ENCODE peak calls at places on chromosome 4, in six cellular contexts. Z, B, U, X, E and M are unnamed samples.

GRCh38 chr4:1365271-1366178 is 18.5 kb downstream of the UVSSA start:
- DNase-seq in Z (no peak), B (no peak), U (peak; percentile 54), X (no peak), E (no peak), M (peak; percentile 55)

GRCh38 chr4:145732416-145732815 is 52.5 kb downstream of the C4orf51 start:
- DNase-seq in Z (no peak), B (no peak), U (peak; percentile 34), X (no peak), E (no peak), M (no peak)

GRCh38 chr4:154982187-154983047 is 201.3 kb downstream of the RBM46 start:
- DNase-seq in Z (peak; percentile 15), B (peak; percentile 42), U (peak; percentile 87), X (peak; percentile 38), E (peak; percentile 32), M (peak; percentile 78)

GRCh38 chr4:42554072-42554471 is 102.8 kb downstream of the ATP8A1 start:
- DNase-seq in Z (no peak), B (no peak), U (no peak), X (no peak), E (no peak), M (no peak)

GRCh38 chr4:140901736-140902336 is 145.7 kb upstream of the TBC1D9 start:
- DNase-seq in Z (no peak), B (no peak), U (no peak), X (no peak), E (no peak), M (no peak)

GRCh38 chr4:5718411-5718810 is 7.4 kb downstream of the EVC start:
- DNase-seq in Z (no peak), B (no peak), U (no peak), X (no peak), E (no peak), M (no peak)

GRCh38 chr4:48331577-48332340 is 9.6 kb upstream of the SLAIN2 start:
- DNase-seq in Z (no peak), B (no peak), U (no peak), X (no peak), E (no peak), M (no peak)

GRCh38 chr4:107548211-107548905 is 171.7 kb downstream of the PAPSS1 start:
- DNase-seq in Z (no peak), B (peak; percentile 6), U (peak; percentile 51), X (no peak), E (no peak), M (no peak)

GRCh38 chr4:184163813-184164212 is 53.9 kb downstream of the ENPP6 start:
- DNase-seq in Z (no peak), B (peak; percentile 49), U (peak; percentile 88), X (no peak), E (peak; percentile 26), M (peak; percentile 81)

GRCh38 chr4:98928131-98928504 is 815 bp downstream of the EIF4E start:
- DNase-seq in Z (no peak), B (peak; percentile 93), U (peak; percentile 94), X (peak; percentile 66), E (peak; percentile 76), M (peak; percentile 75)

GRCh38 chr4:121164291-121164690 is at the start of gene TNIP3:
- DNase-seq in Z (no peak), B (no peak), U (no peak), X (no peak), E (no peak), M (no peak)

GRCh38 chr4:115090483-115091075 is 22.8 kb downstream of the NDST4 start:
- DNase-seq in Z (no peak), B (peak; percentile 9), U (peak; percentile 82), X (no peak), E (peak; percentile 24), M (no peak)

GRCh38 chr4:149605601-149606378 is 209.9 kb downstream of the IQCM start:
- DNase-seq in Z (no peak), B (no peak), U (peak; percentile 12), X (no peak), E (no peak), M (peak; percentile 12)

GRCh38 chr4:64713256-64713840 is 304.1 kb upstream of the TECRL start:
- DNase-seq in Z (no peak), B (peak; percentile 5), U (peak; percentile 78), X (no peak), E (peak; percentile 38), M (no peak)

GRCh38 chr4:123843137-123843536 is 446.5 kb downstream of the SPRY1 start:
- DNase-seq in Z (no peak), B (no peak), U (no peak), X (no peak), E (no peak), M (no peak)

GRCh38 chr4:82462415-82462831 is 32.0 kb downstream of the ENOPH1 start:
- DNase-seq in Z (peak; percentile 54), B (peak; percentile 91), U (peak; percentile 92), X (peak; percentile 64), E (peak; percentile 73), M (peak; percentile 93)
- TF ChIP-seq CREB1 in Z (no peak), B (no peak), U (no peak), X (no peak), E (no peak), M (no peak)

GRCh38 chr4:92305148-92305877 is 1.5 kb downstream of the GRID2 start:
- DNase-seq in Z (no peak), B (peak; percentile 0), U (peak; percentile 95), X (peak; percentile 78), E (no peak), M (peak; percentile 96)
- TF ChIP-seq CREB1 in Z (no peak), B (no peak), U (peak; percentile 63), X (peak; percentile 71), E (no peak), M (no peak)

GRCh38 chr4:95204267-95204835 is 344.4 kb downstream of the UNC5C start:
- DNase-seq in Z (no peak), B (no peak), U (peak; percentile 21), X (no peak), E (no peak), M (no peak)
- TF ChIP-seq CREB1 in Z (no peak), B (no peak), U (no peak), X (no peak), E (no peak), M (no peak)

GRCh38 chr4:105714932-105715331 is 6.3 kb downstream of the GSTCD start:
- DNase-seq in Z (no peak), B (no peak), U (no peak), X (no peak), E (no peak), M (no peak)
- TF ChIP-seq CREB1 in Z (no peak), B (no peak), U (no peak), X (no peak), E (no peak), M (no peak)

GRCh38 chr4:186144596-186145569 is 40.4 kb downstream of the FAM149A start:
- DNase-seq in Z (no peak), B (peak; percentile 20), U (peak; percentile 91), X (no peak), E (no peak), M (peak; percentile 84)
- TF ChIP-seq CREB1 in Z (no peak), B (no peak), U (no peak), X (no peak), E (no peak), M (no peak)

GRCh38 chr4:10810411-10810810 is 125.8 kb upstream of the CLNK start:
- DNase-seq in Z (no peak), B (no peak), U (no peak), X (no peak), E (no peak), M (no peak)
- TF ChIP-seq CREB1 in Z (no peak), B (no peak), U (no peak), X (no peak), E (no peak), M (no peak)

DNA sequence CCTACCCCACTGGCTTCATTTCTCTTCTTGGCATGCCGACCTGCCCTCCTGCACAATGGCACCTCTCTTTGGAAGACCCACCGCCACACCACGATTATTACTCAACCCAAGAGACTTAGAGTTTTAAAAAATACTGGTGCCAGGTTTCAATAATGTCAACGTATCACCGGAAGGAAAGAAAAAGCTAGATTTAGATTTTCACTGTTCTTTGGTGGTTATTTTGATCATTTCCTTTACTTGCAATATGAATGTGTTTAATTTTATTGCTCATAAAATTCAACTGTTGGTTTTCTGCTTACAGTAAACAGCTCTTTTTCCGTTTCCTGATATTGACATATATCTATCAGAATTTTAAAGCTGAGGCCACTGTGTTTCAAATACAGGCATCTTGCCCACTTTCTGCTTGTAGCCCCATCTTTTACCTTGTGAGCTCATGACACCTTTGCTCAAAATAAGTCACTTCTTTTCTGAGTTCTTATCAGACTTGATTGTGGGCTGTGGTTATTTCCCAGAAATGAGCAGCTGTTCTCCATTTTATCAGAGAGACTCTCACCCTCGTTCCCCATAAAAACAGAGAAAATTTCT is 439.1 kb downstream of the INPP4B start:
- DNase-seq in Z (no peak), B (no peak), U (no peak), X (no peak), E (no peak), M (no peak)
- TF ChIP-seq CREB1 in Z (no peak), B (no peak), U (no peak), X (no peak), E (no peak), M (no peak)

DNA sequence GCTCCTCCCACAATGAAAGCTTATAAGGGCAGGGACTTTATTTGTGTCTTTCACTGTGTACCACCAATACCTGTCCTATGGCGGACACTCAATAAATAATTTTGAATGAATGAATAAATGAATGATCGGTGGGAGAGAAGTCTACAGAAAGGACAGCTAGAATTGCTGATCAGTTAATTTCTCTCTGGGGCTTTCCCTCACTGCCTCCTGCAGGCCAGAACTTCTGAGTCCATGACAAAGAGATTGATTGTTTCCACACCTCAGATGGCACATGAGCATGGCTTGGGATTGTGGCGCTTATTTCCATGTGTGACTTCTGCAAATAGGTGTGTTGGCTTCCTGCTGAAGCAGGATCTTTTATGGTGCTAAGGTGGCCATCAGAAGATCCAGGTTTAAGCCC is 6.3 kb downstream of the FAM47E start:
- DNase-seq in Z (no peak), B (no peak), U (no peak), X (no peak), E (no peak), M (no peak)
- TF ChIP-seq CREB1 in Z (no peak), B (no peak), U (no peak), X (no peak), E (no peak), M (no peak)

GRCh38 chr4:85445058-85445639 is 29.8 kb upstream of the ARHGAP24 start:
- DNase-seq in Z (no peak), B (no peak), U (no peak), X (no peak), E (no peak), M (no peak)

GRCh38 chr4:85452073-85452764 is 22.7 kb upstream of the ARHGAP24 start:
- DNase-seq in Z (no peak), B (no peak), U (no peak), X (no peak), E (no peak), M (no peak)

GRCh38 chr4:85448880-85449763 is 25.8 kb upstream of the ARHGAP24 start:
- DNase-seq in Z (no peak), B (no peak), U (no peak), X (no peak), E (no peak), M (no peak)

GRCh38 chr4:85446462-85446861 is 28.5 kb upstream of the ARHGAP24 start:
- DNase-seq in Z (no peak), B (no peak), U (no peak), X (no peak), E (no peak), M (no peak)
- TF ChIP-seq CREB1 in Z (no peak), B (no peak), U (no peak), X (no peak), E (no peak), M (no peak)